ENCODE peak calls at places on chromosomes 6 and 20, in four cellular contexts. One of them, this sample, is unnamed.

GRCh38 chr20:44396369-44396768 is 40.9 kb downstream of the HNF4A start:
- DNase-seq in lower leg skin: no peak
- DNase-seq in AG04449: no peak
- DNase-seq in PC-3: no peak
- DNase-seq in this sample: no peak

GRCh38 chr20:64115171-64115911 is 8.0 kb upstream of the NPBWR2 start:
- DNase-seq in lower leg skin: no peak
- DNase-seq in AG04449: no peak
- DNase-seq in PC-3: no peak
- DNase-seq in this sample: no peak

GRCh38 chr6:118260833-118261232 is 287.3 kb upstream of the PLN start:
- DNase-seq in lower leg skin: no peak
- DNase-seq in AG04449: no peak
- DNase-seq in PC-3: no peak
- DNase-seq in this sample: peak

GRCh38 chr6:111482236-111482958 is 621 bp downstream of the REV3L start:
- DNase-seq in lower leg skin: peak
- DNase-seq in AG04449: no peak
- DNase-seq in PC-3: no peak
- DNase-seq in this sample: no peak

GRCh38 chr20:51412991-51413471 is 129.5 kb downstream of the NFATC2 start:
- DNase-seq in lower leg skin: no peak
- DNase-seq in AG04449: no peak
- DNase-seq in PC-3: no peak
- DNase-seq in this sample: no peak

GRCh38 chr20:56689318-56689717 is 60.2 kb downstream of the TFAP2C start:
- DNase-seq in lower leg skin: peak
- DNase-seq in AG04449: no peak
- DNase-seq in PC-3: peak
- DNase-seq in this sample: peak

GRCh38 chr20:164618-165017 is 7.4 kb downstream of the DEFB127 start:
- DNase-seq in lower leg skin: no peak
- DNase-seq in AG04449: no peak
- DNase-seq in PC-3: no peak
- DNase-seq in this sample: no peak

GRCh38 chr6:137846772-137847313 is 20.2 kb upstream of the TNFAIP3 start:
- DNase-seq in lower leg skin: no peak
- DNase-seq in AG04449: no peak
- DNase-seq in PC-3: no peak
- DNase-seq in this sample: no peak

GRCh38 chr6:166997768-166998255 is 1.4 kb upstream of the CEP43 start:
- DNase-seq in lower leg skin: peak
- DNase-seq in AG04449: no peak
- DNase-seq in PC-3: peak
- DNase-seq in this sample: peak

GRCh38 chr20:17680128-17680835 is 1.8 kb downstream of the RRBP1 start:
- DNase-seq in lower leg skin: peak
- DNase-seq in AG04449: no peak
- DNase-seq in PC-3: peak
- DNase-seq in this sample: peak

GRCh38 chr20:1555952-1556351 is 1.6 kb downstream of the SIRPD start:
- DNase-seq in lower leg skin: no peak
- DNase-seq in AG04449: no peak
- DNase-seq in PC-3: no peak
- DNase-seq in this sample: no peak

GRCh38 chr6:17421406-17421805 is 28.0 kb downstream of the CAP2 start:
- DNase-seq in lower leg skin: no peak
- DNase-seq in AG04449: no peak
- DNase-seq in PC-3: no peak
- DNase-seq in this sample: no peak

GRCh38 chr20:53195882-53196610 is 223.9 kb downstream of the TSHZ2 start:
- DNase-seq in lower leg skin: no peak
- DNase-seq in AG04449: no peak
- DNase-seq in PC-3: no peak
- DNase-seq in this sample: no peak

GRCh38 chr6:30700340-30700739 is 9.6 kb upstream of the NRM start:
- DNase-seq in lower leg skin: no peak
- DNase-seq in AG04449: no peak
- DNase-seq in PC-3: no peak
- DNase-seq in this sample: no peak

GRCh38 chr6:63492476-63492875 is 79.8 kb upstream of the LOC128125822 start:
- DNase-seq in lower leg skin: no peak
- DNase-seq in AG04449: no peak
- DNase-seq in PC-3: no peak
- DNase-seq in this sample: no peak

GRCh38 chr20:9535457-9535856 is 21.1 kb downstream of the LAMP5 start:
- DNase-seq in lower leg skin: no peak
- DNase-seq in AG04449: no peak
- DNase-seq in PC-3: no peak
- DNase-seq in this sample: no peak

GRCh38 chr6:94498099-94498498 is 1078.7 kb upstream of the EPHA7 start:
- DNase-seq in lower leg skin: no peak
- DNase-seq in AG04449: no peak
- DNase-seq in PC-3: no peak
- DNase-seq in this sample: no peak

GRCh38 chr6:7424967-7425807 is 35.6 kb downstream of the RIOK1 start:
- DNase-seq in lower leg skin: no peak
- DNase-seq in AG04449: no peak
- DNase-seq in PC-3: peak
- DNase-seq in this sample: peak

GRCh38 chr6:147949981-147950622 is 392.5 kb upstream of the SASH1 start:
- DNase-seq in lower leg skin: no peak
- DNase-seq in AG04449: no peak
- DNase-seq in PC-3: no peak
- DNase-seq in this sample: peak

GRCh38 chr6:149900620-149901443 is 2.9 kb upstream of the RAET1E start:
- DNase-seq in lower leg skin: peak
- DNase-seq in AG04449: no peak
- DNase-seq in PC-3: no peak
- DNase-seq in this sample: peak

GRCh38 chr6:159931112-159931511 is 37.8 kb upstream of the IGF2R start:
- DNase-seq in lower leg skin: no peak
- DNase-seq in AG04449: no peak
- DNase-seq in PC-3: no peak
- DNase-seq in this sample: no peak

GRCh38 chr6:52554684-52555280 is 22.1 kb downstream of the TRAM2 start:
- DNase-seq in lower leg skin: no peak
- DNase-seq in AG04449: no peak
- DNase-seq in PC-3: no peak
- DNase-seq in this sample: no peak

GRCh38 chr6:122657601-122658000 is 47.4 kb downstream of the PKIB start:
- DNase-seq in lower leg skin: no peak
- DNase-seq in AG04449: no peak
- DNase-seq in PC-3: peak
- DNase-seq in this sample: no peak

GRCh38 chr20:7499201-7499600 is 441.1 kb downstream of the HAO1 start:
- DNase-seq in lower leg skin: no peak
- DNase-seq in AG04449: no peak
- DNase-seq in PC-3: no peak
- DNase-seq in this sample: peak

GRCh38 chr6:7108964-7109836 is 1.4 kb downstream of the RREB1 start:
- DNase-seq in lower leg skin: peak
- DNase-seq in AG04449: no peak
- DNase-seq in PC-3: peak
- DNase-seq in this sample: peak

GRCh38 chr6:57301755-57302154 is 15.7 kb upstream of the PRIM2 start:
- DNase-seq in lower leg skin: no peak
- DNase-seq in AG04449: no peak
- DNase-seq in PC-3: no peak
- DNase-seq in this sample: no peak

GRCh38 chr6:118912646-118913045 is 18.7 kb downstream of the ASF1A start:
- DNase-seq in lower leg skin: no peak
- DNase-seq in AG04449: no peak
- DNase-seq in PC-3: no peak
- DNase-seq in this sample: no peak

GRCh38 chr6:91033964-91034363 is 447.1 kb upstream of the MAP3K7 start:
- DNase-seq in lower leg skin: no peak
- DNase-seq in AG04449: no peak
- DNase-seq in PC-3: no peak
- DNase-seq in this sample: no peak

GRCh38 chr6:42690151-42690702 is 32.2 kb downstream of the PRPH2 start:
- DNase-seq in lower leg skin: no peak
- DNase-seq in AG04449: no peak
- DNase-seq in PC-3: no peak
- DNase-seq in this sample: no peak

GRCh38 chr6:47741807-47742206 is 40.0 kb upstream of the OPN5 start:
- DNase-seq in lower leg skin: no peak
- DNase-seq in AG04449: no peak
- DNase-seq in PC-3: peak
- DNase-seq in this sample: peak

GRCh38 chr20:58822175-58822574 is 28.5 kb downstream of the GNAS-AS1 start:
- DNase-seq in lower leg skin: no peak
- DNase-seq in AG04449: no peak
- DNase-seq in PC-3: no peak
- DNase-seq in this sample: no peak
- TF ChIP-seq CTCF in lower leg skin: no peak
- TF ChIP-seq CTCF in AG04449: no peak
- TF ChIP-seq CTCF in PC-3: no peak
- TF ChIP-seq CTCF in this sample: no peak

GRCh38 chr6:151549790-151550189 is 56.0 kb downstream of the CCDC170 start:
- DNase-seq in lower leg skin: no peak
- DNase-seq in AG04449: no peak
- DNase-seq in PC-3: peak
- DNase-seq in this sample: no peak

GRCh38 chr6:151548201-151548600 is 54.4 kb downstream of the CCDC170 start:
- DNase-seq in lower leg skin: no peak
- DNase-seq in AG04449: no peak
- DNase-seq in PC-3: no peak
- DNase-seq in this sample: no peak

GRCh38 chr6:151544453-151544852 is 50.6 kb downstream of the CCDC170 start:
- DNase-seq in lower leg skin: no peak
- DNase-seq in AG04449: no peak
- DNase-seq in PC-3: no peak
- DNase-seq in this sample: no peak

GRCh38 chr6:151550618-151551017 is 56.8 kb downstream of the CCDC170 start:
- DNase-seq in lower leg skin: no peak
- DNase-seq in AG04449: no peak
- DNase-seq in PC-3: no peak
- DNase-seq in this sample: no peak

GRCh38 chr6:151546941-151547659 is 53.3 kb downstream of the CCDC170 start:
- DNase-seq in lower leg skin: no peak
- DNase-seq in AG04449: no peak
- DNase-seq in PC-3: no peak
- DNase-seq in this sample: no peak
- TF ChIP-seq CTCF in lower leg skin: no peak
- TF ChIP-seq CTCF in AG04449: no peak
- TF ChIP-seq CTCF in PC-3: peak
- TF ChIP-seq CTCF in this sample: peak

GRCh38 chr20:20820104-20820503 is 107.7 kb upstream of the RALGAPA2 start:
- DNase-seq in lower leg skin: no peak
- DNase-seq in AG04449: no peak
- DNase-seq in PC-3: peak
- DNase-seq in this sample: peak
- TF ChIP-seq CTCF in lower leg skin: no peak
- TF ChIP-seq CTCF in AG04449: peak
- TF ChIP-seq CTCF in PC-3: peak
- TF ChIP-seq CTCF in this sample: peak

GRCh38 chr6:45500924-45501816 is 123.4 kb upstream of the SUPT3H start:
- DNase-seq in lower leg skin: no peak
- DNase-seq in AG04449: no peak
- DNase-seq in PC-3: no peak
- DNase-seq in this sample: no peak
- TF ChIP-seq CTCF in lower leg skin: no peak
- TF ChIP-seq CTCF in AG04449: no peak
- TF ChIP-seq CTCF in PC-3: peak
- TF ChIP-seq CTCF in this sample: peak

GRCh38 chr20:59770270-59770669 is 163.2 kb downstream of the SYCP2 start:
- DNase-seq in lower leg skin: no peak
- DNase-seq in AG04449: no peak
- DNase-seq in PC-3: peak
- DNase-seq in this sample: no peak
- TF ChIP-seq CTCF in lower leg skin: no peak
- TF ChIP-seq CTCF in AG04449: no peak
- TF ChIP-seq CTCF in PC-3: peak
- TF ChIP-seq CTCF in this sample: peak

DNA sequence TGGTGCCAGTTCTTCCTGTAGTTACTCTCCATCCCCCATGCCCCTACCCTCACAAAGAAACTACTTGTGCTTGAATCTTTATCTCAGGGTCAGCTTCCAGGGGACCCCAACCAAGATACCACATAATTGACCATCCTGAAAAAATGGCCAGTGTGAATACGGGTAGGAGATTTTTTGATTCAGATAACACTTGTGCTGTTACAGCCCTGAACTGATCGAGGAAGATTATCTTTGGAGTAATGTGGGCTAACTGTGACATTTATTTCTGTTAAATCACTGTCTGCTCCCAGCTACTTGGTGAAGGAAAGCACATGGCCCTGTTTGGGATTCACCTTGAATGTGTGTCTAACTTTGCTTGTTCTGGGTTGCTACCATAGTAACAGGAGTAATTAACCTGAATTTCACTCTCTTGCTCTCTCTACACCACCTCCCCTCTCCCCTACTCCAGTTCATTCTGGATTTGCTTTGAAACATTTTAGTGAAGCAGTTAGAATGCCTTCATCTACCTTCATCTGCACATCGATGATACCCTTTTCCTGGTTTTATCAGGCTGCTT is 219.6 kb upstream of the CHD6 start:
- DNase-seq in lower leg skin: no peak
- DNase-seq in AG04449: no peak
- DNase-seq in PC-3: no peak
- DNase-seq in this sample: no peak
- TF ChIP-seq CTCF in lower leg skin: no peak
- TF ChIP-seq CTCF in AG04449: no peak
- TF ChIP-seq CTCF in PC-3: no peak
- TF ChIP-seq CTCF in this sample: no peak

GRCh38 chr6:36893976-36894932 is 8.5 kb downstream of the C6orf89 start:
- DNase-seq in lower leg skin: no peak
- DNase-seq in AG04449: no peak
- DNase-seq in PC-3: no peak
- DNase-seq in this sample: no peak

DNA sequence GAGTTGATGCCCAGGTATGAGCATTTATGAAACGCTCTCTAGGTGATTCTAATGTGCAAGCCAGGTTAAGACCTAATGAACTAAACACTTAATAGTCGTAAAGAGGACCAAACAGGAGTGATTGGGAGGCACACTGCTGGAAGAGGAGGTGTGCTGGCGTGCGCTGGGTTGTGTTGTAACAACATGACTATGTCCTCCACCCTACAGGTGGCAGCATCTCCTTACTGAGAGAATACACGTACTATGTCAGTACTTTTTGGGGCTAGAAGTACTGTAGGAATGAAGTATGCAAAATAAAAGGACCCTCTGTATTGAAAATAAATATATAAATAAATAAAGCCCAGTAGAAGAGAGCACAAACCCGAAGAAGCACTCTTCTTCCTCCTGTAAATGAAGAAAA is 11.9 kb downstream of the C6orf89 start:
- DNase-seq in lower leg skin: no peak
- DNase-seq in AG04449: no peak
- DNase-seq in PC-3: peak
- DNase-seq in this sample: peak
- TF ChIP-seq CTCF in lower leg skin: no peak
- TF ChIP-seq CTCF in AG04449: no peak
- TF ChIP-seq CTCF in PC-3: peak
- TF ChIP-seq CTCF in this sample: no peak

This sample was measured in MCF 10A.